ENCODE peak calls at places on chromosomes 12 and 14, in eight cellular contexts. One of them, this sample, is unnamed.

GRCh38 chr14:68734231-68734732 is 58.6 kb downstream of the ZFP36L1 start:
- DNase-seq in esophagus squamous epithelium: no peak
- DNase-seq in stomach: no peak
- DNase-seq in ovary: no peak
- DNase-seq in prostate gland: no peak
- DNase-seq in heart left ventricle: no peak
- DNase-seq in IMR-90: peak; percentile 18
- DNase-seq in thyroid gland: no peak
- DNase-seq in this sample: no peak

GRCh38 chr14:72907327-72907826 is 13.5 kb upstream of the DPF3 start:
- DNase-seq in thyroid gland: no peak
- DNase-seq in ovary: no peak
- DNase-seq in stomach: peak; percentile 40
- DNase-seq in IMR-90: no peak
- DNase-seq in heart left ventricle: no peak
- DNase-seq in esophagus squamous epithelium: no peak
- DNase-seq in prostate gland: no peak
- DNase-seq in this sample: no peak

GRCh38 chr12:53840316-53840715 is 88.5 kb upstream of the CISTR start:
- DNase-seq in thyroid gland: no peak
- DNase-seq in ovary: no peak
- DNase-seq in heart left ventricle: no peak
- DNase-seq in IMR-90: no peak
- DNase-seq in prostate gland: no peak
- DNase-seq in stomach: no peak
- DNase-seq in esophagus squamous epithelium: no peak
- DNase-seq in this sample: no peak

GRCh38 chr14:103543721-103544626 is 15.0 kb downstream of the TRMT61A start:
- DNase-seq in ovary: peak; percentile 85
- DNase-seq in IMR-90: no peak
- DNase-seq in esophagus squamous epithelium: no peak
- DNase-seq in heart left ventricle: peak; percentile 65
- DNase-seq in stomach: no peak
- DNase-seq in prostate gland: no peak
- DNase-seq in thyroid gland: no peak
- DNase-seq in this sample: no peak

GRCh38 chr12:12684375-12685106 is 11.4 kb downstream of the GPR19 start:
- DNase-seq in heart left ventricle: peak; percentile 32
- DNase-seq in thyroid gland: peak; percentile 53
- DNase-seq in esophagus squamous epithelium: no peak
- DNase-seq in stomach: no peak
- DNase-seq in IMR-90: peak; percentile 53
- DNase-seq in prostate gland: no peak
- DNase-seq in ovary: no peak
- DNase-seq in this sample: no peak

GRCh38 chr14:83147006-83147405 is 1613.4 kb upstream of the SEL1L start:
- DNase-seq in esophagus squamous epithelium: no peak
- DNase-seq in prostate gland: no peak
- DNase-seq in ovary: no peak
- DNase-seq in thyroid gland: no peak
- DNase-seq in heart left ventricle: no peak
- DNase-seq in IMR-90: peak; percentile 90
- DNase-seq in stomach: no peak
- DNase-seq in this sample: no peak

GRCh38 chr14:93683241-93683640 is 105.0 kb downstream of the PRIMA1 start:
- DNase-seq in thyroid gland: no peak
- DNase-seq in esophagus squamous epithelium: no peak
- DNase-seq in prostate gland: no peak
- DNase-seq in stomach: no peak
- DNase-seq in ovary: no peak
- DNase-seq in heart left ventricle: no peak
- DNase-seq in IMR-90: no peak
- DNase-seq in this sample: no peak

GRCh38 chr14:55052259-55052930 is 948 bp downstream of the MAPK1IP1L start:
- DNase-seq in prostate gland: no peak
- DNase-seq in ovary: no peak
- DNase-seq in stomach: no peak
- DNase-seq in heart left ventricle: no peak
- DNase-seq in IMR-90: peak; percentile 31
- DNase-seq in esophagus squamous epithelium: no peak
- DNase-seq in thyroid gland: no peak
- DNase-seq in this sample: no peak

GRCh38 chr12:98644433-98644711 is 216 bp downstream of the IKBIP start:
- DNase-seq in thyroid gland: no peak
- DNase-seq in heart left ventricle: no peak
- DNase-seq in esophagus squamous epithelium: no peak
- DNase-seq in IMR-90: no peak
- DNase-seq in ovary: no peak
- DNase-seq in prostate gland: peak; percentile 37
- DNase-seq in stomach: peak; percentile 28
- DNase-seq in this sample: no peak

GRCh38 chr12:132502149-132502881 is 12.4 kb downstream of the FBRSL1 start:
- DNase-seq in stomach: no peak
- DNase-seq in esophagus squamous epithelium: no peak
- DNase-seq in heart left ventricle: no peak
- DNase-seq in IMR-90: no peak
- DNase-seq in ovary: no peak
- DNase-seq in thyroid gland: no peak
- DNase-seq in prostate gland: no peak
- DNase-seq in this sample: no peak

GRCh38 chr14:99679111-99679510 is 5.0 kb upstream of the CYP46A1 start:
- DNase-seq in esophagus squamous epithelium: no peak
- DNase-seq in thyroid gland: no peak
- DNase-seq in prostate gland: no peak
- DNase-seq in IMR-90: no peak
- DNase-seq in ovary: no peak
- DNase-seq in heart left ventricle: no peak
- DNase-seq in stomach: no peak
- DNase-seq in this sample: no peak

GRCh38 chr14:60266021-60266937 is 17.3 kb downstream of the PPM1A start:
- DNase-seq in prostate gland: no peak
- DNase-seq in thyroid gland: no peak
- DNase-seq in stomach: no peak
- DNase-seq in IMR-90: no peak
- DNase-seq in ovary: no peak
- DNase-seq in esophagus squamous epithelium: no peak
- DNase-seq in heart left ventricle: no peak
- DNase-seq in this sample: no peak

GRCh38 chr12:52020539-52021336 is 14.0 kb downstream of the TAMALIN start:
- DNase-seq in esophagus squamous epithelium: no peak
- DNase-seq in ovary: peak; percentile 74
- DNase-seq in thyroid gland: peak; percentile 43
- DNase-seq in stomach: peak; percentile 55
- DNase-seq in prostate gland: no peak
- DNase-seq in heart left ventricle: peak; percentile 47
- DNase-seq in IMR-90: peak; percentile 47
- DNase-seq in this sample: no peak

GRCh38 chr12:38124247-38125012 is 192.1 kb upstream of the ALG10B start:
- DNase-seq in prostate gland: no peak
- DNase-seq in heart left ventricle: no peak
- DNase-seq in ovary: no peak
- DNase-seq in thyroid gland: no peak
- DNase-seq in esophagus squamous epithelium: no peak
- DNase-seq in IMR-90: no peak
- DNase-seq in stomach: peak; percentile 56
- DNase-seq in this sample: no peak

GRCh38 chr14:22505751-22506710 is 83.0 kb downstream of the DAD1 start:
- DNase-seq in thyroid gland: no peak
- DNase-seq in ovary: no peak
- DNase-seq in esophagus squamous epithelium: no peak
- DNase-seq in prostate gland: no peak
- DNase-seq in stomach: no peak
- DNase-seq in IMR-90: no peak
- DNase-seq in heart left ventricle: no peak
- DNase-seq in this sample: no peak
- TF ChIP-seq POLR2A in thyroid gland: no peak
- TF ChIP-seq POLR2A in ovary: no peak
- TF ChIP-seq POLR2A in esophagus squamous epithelium: peak; percentile 41
- TF ChIP-seq POLR2A in prostate gland: no peak
- TF ChIP-seq POLR2A in stomach: no peak
- TF ChIP-seq POLR2A in IMR-90: no peak
- TF ChIP-seq POLR2A in heart left ventricle: no peak
- TF ChIP-seq POLR2A in this sample: no peak

DNA sequence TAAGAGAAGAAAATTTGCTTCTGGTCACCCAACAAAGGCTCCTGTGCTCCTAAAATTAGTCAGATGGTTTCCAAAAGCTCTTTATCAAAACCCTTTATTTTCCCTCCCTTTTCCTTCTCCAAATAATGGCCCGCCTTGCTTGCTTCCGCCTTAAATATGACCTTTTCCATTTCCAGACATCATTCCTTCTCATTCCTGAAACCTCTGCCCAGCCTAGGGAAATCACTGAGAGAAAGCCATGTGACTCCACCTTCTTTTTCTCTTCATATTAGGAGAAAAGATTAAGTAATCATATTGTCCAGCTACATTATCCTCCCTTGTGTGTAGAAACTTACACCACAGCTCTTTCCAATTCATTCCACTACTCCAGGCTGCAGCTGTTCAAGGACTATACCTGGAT is 75.7 kb upstream of the GPHB5 start:
- DNase-seq in stomach: no peak
- DNase-seq in esophagus squamous epithelium: no peak
- DNase-seq in prostate gland: no peak
- DNase-seq in thyroid gland: no peak
- DNase-seq in heart left ventricle: no peak
- DNase-seq in IMR-90: no peak
- DNase-seq in ovary: no peak
- DNase-seq in this sample: no peak
- H3K36me3 ChIP-seq in stomach: peaks cover 6% of the 10 kb centered on the region
- H3K36me3 ChIP-seq in esophagus squamous epithelium: peaks cover 70% of the 10 kb centered on the region
- H3K36me3 ChIP-seq in prostate gland: no peaks in the 10 kb centered on the region
- H3K36me3 ChIP-seq in thyroid gland: no peaks in the 10 kb centered on the region
- H3K36me3 ChIP-seq in heart left ventricle: no peaks in the 10 kb centered on the region
- H3K36me3 ChIP-seq in IMR-90: peaks cover 3% of the 10 kb centered on the region
- H3K36me3 ChIP-seq in ovary: no peaks in the 10 kb centered on the region
- H3K36me3 ChIP-seq in this sample: no peaks in the 10 kb centered on the region

DNA sequence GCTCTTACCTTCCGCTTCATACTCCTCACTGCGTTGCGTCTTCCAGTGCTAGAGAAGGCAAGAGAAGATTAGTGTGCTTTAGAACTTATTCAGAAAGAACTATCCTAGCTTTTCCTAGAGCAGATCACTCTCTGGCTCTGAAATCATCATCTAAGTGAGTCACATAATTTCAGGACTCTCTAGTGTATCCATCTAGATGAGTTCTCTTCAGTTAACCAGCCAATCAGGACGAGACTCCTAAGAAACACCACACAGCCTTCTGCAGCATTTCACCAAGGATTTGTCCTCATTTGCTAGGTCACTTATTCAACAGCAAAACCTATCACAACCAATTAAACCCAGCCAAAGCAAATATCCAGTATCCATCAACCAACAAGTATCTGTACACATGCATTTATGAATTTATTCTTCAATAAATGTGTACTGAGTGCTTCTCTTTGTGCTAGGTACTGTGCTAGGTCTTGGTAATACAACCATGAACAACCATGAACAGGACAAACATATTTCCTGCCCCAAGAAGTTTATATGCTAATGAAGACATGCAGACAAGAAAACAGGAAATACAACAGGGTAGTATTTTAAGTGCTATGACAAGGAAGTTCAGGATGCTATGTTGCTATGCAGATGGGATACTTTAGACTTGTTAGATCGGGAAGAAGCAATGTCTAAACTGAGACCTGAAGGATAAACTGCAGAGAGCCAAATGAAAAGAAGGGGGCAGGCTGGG is 52.0 kb downstream of the NIN start:
- DNase-seq in ovary: no peak
- DNase-seq in stomach: no peak
- DNase-seq in IMR-90: peak; percentile 76
- DNase-seq in prostate gland: no peak
- DNase-seq in heart left ventricle: no peak
- DNase-seq in thyroid gland: no peak
- DNase-seq in esophagus squamous epithelium: no peak
- DNase-seq in this sample: no peak
- H3K27ac ChIP-seq in ovary: no peak overlapping the region
- H3K27ac ChIP-seq in stomach: no peak overlapping the region
- H3K27ac ChIP-seq in IMR-90: no peak overlapping the region
- H3K27ac ChIP-seq in prostate gland: no peak overlapping the region
- H3K27ac ChIP-seq in heart left ventricle: no peak overlapping the region
- H3K27ac ChIP-seq in thyroid gland: no peak overlapping the region
- H3K27ac ChIP-seq in esophagus squamous epithelium: no peak overlapping the region
- H3K27ac ChIP-seq in this sample: no peak overlapping the region

GRCh38 chr12:75707983-75708382 is 196.6 kb upstream of the KRR1 start:
- DNase-seq in esophagus squamous epithelium: no peak
- DNase-seq in thyroid gland: no peak
- DNase-seq in ovary: no peak
- DNase-seq in heart left ventricle: no peak
- DNase-seq in IMR-90: no peak
- DNase-seq in prostate gland: no peak
- DNase-seq in stomach: no peak
- DNase-seq in this sample: no peak
- TF ChIP-seq POLR2A in esophagus squamous epithelium: no peak
- TF ChIP-seq POLR2A in thyroid gland: no peak
- TF ChIP-seq POLR2A in ovary: no peak
- TF ChIP-seq POLR2A in heart left ventricle: no peak
- TF ChIP-seq POLR2A in IMR-90: no peak
- TF ChIP-seq POLR2A in prostate gland: no peak
- TF ChIP-seq POLR2A in stomach: no peak
- TF ChIP-seq POLR2A in this sample: no peak

This sample was measured in breast epithelium.